ENCODE peak calls at places on chromosomes 12 and 14, in four cellular contexts. L, W, O and J are unnamed samples. For H3K36me3 and H3K4me1, the result is how much of the 10 kb centered on the place peaks cover.

GRCh38 chr12:132327351-132328171 is 1.8 kb downstream of the GALNT9 start:
- DNase-seq in W (peak), O (no peak), L (peak), J (no peak)

GRCh38 chr12:52798003-52798670 is 2.2 kb upstream of the KRT3 start:
- DNase-seq in W (no peak), O (no peak), L (no peak), J (no peak)

GRCh38 chr12:81070846-81071245 is 7.0 kb upstream of the ACSS3 start:
- DNase-seq in W (no peak), O (no peak), L (no peak), J (no peak)

GRCh38 chr12:98754095-98754494 is 109.0 kb downstream of the APAF1 start:
- DNase-seq in O (no peak), L (no peak), W (no peak), J (no peak)

GRCh38 chr12:71219224-71219623 is 61.4 kb upstream of the TSPAN8 start:
- DNase-seq in O (no peak), W (no peak), L (no peak), J (no peak)

GRCh38 chr12:52004042-52004648 is 2.6 kb upstream of the TAMALIN start:
- DNase-seq in O (no peak), W (peak), L (peak), J (no peak)

GRCh38 chr14:91573894-91574837 is 64.1 kb upstream of the PPP4R3A start:
- DNase-seq in O (peak), L (peak), W (peak), J (peak)

GRCh38 chr12:77808534-77808933 is 22.2 kb upstream of the NAV3 start:
- DNase-seq in W (no peak), L (no peak), O (no peak), J (no peak)

GRCh38 chr12:49364989-49365388 is 2.3 kb upstream of the SPATS2 start:
- DNase-seq in L (peak), O (no peak), W (no peak), J (no peak)

GRCh38 chr14:33019346-33019745 is 80.7 kb downstream of the NPAS3 start:
- DNase-seq in W (no peak), L (no peak), O (no peak), J (no peak)

GRCh38 chr14:61476737-61477410 is 155.5 kb downstream of the PRKCH start:
- DNase-seq in W (no peak), L (peak), O (peak), J (peak)

GRCh38 chr12:95102916-95103671 is 29.7 kb upstream of the NR2C1 start:
- DNase-seq in W (no peak), L (peak), O (no peak), J (no peak)

GRCh38 chr12:24661657-24662096 is 287.2 kb downstream of the BCAT1 start:
- DNase-seq in O (no peak), L (no peak), W (peak), J (no peak)
- H3K4me3 ChIP-seq in O (no peak), L (no peak), W (no peak), J (no peak)

DNA sequence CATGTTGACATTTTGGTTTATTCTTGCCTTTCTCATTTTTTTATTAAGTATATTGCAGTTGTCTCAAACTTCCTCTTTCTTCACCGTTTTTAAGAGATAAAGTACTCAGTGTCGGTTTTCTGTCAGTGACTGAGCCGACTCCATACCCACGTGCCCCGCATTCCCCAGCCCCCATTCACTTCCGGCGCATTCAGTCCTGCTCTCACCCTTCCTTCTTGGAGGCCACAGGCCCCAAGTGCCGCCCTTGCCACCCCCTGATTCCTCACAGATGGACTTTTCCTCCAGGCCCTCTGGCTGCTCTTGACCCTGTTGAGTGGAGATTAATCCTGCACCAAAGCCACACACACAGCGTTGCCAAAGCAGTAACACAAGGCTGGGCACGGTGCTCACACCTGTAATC is 19.1 kb upstream of the DNAH10 start:
- DNase-seq in O (peak), W (peak), L (no peak), J (no peak)
- H3K36me3 ChIP-seq in O (half or more), W (half or more), L (under half), J (under half)

DNA sequence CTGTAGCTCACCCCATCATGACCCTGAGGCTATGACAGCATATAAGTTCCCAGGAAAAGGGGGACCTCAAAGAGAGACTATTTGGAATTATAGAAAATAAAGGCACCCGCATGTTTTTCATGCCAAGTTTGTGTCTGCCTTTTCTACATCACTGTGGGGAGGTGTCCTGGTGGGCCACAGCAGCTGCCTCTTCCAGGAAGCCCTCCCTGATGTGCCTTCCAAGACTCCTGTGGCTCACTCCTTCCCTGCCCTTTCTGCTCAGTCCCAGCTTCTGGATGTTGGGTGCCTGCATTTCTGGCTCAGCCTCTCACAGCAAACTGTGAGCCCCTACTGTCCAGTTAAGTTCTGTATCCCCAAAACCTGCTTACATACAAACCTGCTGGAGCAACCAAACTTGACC is 36.3 kb upstream of the BEGAIN start:
- DNase-seq in L (no peak), O (no peak), W (no peak), J (no peak)
- H3K4me1 ChIP-seq in L (under half), O (under half), W (under half), J (under half)

GRCh38 chr12:89880695-89881350 is 172.2 kb upstream of the ATP2B1 start:
- DNase-seq in O (peak), L (no peak), W (no peak), J (peak)
- H3K4me3 ChIP-seq in O (peak), L (no peak), W (no peak), J (peak)

GRCh38 chr14:104781271-104782077 is 14.1 kb downstream of the AKT1 start:
- DNase-seq in O (no peak), W (no peak), L (no peak), J (no peak)

GRCh38 chr14:104778694-104779331 is 16.7 kb downstream of the AKT1 start:
- DNase-seq in W (no peak), O (no peak), L (no peak), J (no peak)

GRCh38 chr14:104780513-104781030 is 15.0 kb downstream of the AKT1 start:
- DNase-seq in W (no peak), L (no peak), O (no peak), J (no peak)

GRCh38 chr14:104777808-104778249 is 17.7 kb downstream of the AKT1 start:
- DNase-seq in O (no peak), L (no peak), W (no peak), J (no peak)

DNA sequence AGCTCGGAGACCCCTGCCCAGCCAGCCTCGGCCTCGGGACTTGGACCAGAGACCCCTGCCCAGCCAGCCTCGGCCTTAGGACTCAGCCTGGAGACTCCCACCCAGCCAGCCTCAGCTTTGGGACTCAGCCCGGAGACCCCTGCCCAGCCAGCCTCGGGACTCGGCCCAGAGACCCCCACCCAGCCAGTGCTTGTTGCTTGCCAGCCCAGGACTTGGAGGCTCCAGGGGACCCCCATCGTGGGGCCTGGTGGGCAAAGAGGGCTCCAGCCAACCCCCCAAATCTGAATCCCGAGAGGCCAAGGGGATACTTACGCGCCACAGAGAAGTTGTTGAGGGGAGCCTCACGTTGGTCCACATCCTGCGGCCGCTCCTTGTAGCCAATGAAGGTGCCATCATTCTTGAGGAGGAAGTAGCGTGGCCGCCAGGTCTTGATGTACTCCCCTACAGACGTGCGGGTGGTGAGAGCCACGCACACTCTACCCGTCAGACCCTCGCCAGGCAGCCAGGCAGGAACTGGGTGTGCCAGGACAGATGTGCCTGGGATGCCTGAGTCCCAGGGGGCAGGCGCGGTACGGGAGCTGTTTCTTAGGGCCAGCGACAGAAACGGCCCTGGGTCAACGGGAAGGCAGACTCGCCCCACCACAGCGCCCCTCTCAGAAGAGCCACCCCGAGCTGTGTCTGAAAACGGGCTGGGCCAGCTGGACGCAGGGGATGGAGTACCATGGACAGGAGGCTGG is 15.6 kb downstream of the AKT1 start:
- DNase-seq in O (no peak), W (no peak), L (no peak), J (no peak)
- H3K36me3 ChIP-seq in O (under half), W (half or more), L (under half), J (under half)